ENCODE peak calls at places on chromosomes 2 and 18, in six cellular contexts. F is foreskin fibroblast, W is fibroblast of the aortic adventitia, R is astrocyte of the cerebellum, J is HL-60, A is stomach. B is an unnamed sample.

GRCh38 chr2:230812041-230812440 is 52.7 kb upstream of the ITM2C start:
- DNase-seq in F (no peak), A (no peak), R (no peak), J (no peak), W (no peak), B (no peak)

GRCh38 chr2:133802366-133802765 is 234.1 kb upstream of the NCKAP5 start:
- DNase-seq in W (no peak), R (no peak), A (no peak), J (no peak), F (no peak), B (no peak)

GRCh38 chr2:130843321-130843985 is 6.7 kb downstream of the ARHGEF4 start:
- DNase-seq in A (no peak), W (no peak), J (no peak), R (no peak), F (no peak), B (no peak)

GRCh38 chr2:37000273-37000780 is 34.0 kb upstream of the STRN start:
- DNase-seq in W (peak), A (no peak), R (no peak), J (no peak), F (no peak), B (no peak)

GRCh38 chr18:48230459-48231113 is 178.6 kb downstream of the ZBTB7C start:
- DNase-seq in A (peak), F (peak), W (peak), J (peak), R (no peak), B (no peak)

GRCh38 chr2:8685697-8686358 is 4.0 kb downstream of the ID2 start:
- DNase-seq in R (no peak), F (no peak), W (peak), A (peak), J (peak), B (no peak)

GRCh38 chr2:168247341-168248305 is at the start of gene STK39:
- DNase-seq in J (peak), R (peak), A (peak), W (peak), F (peak), B (no peak)

GRCh38 chr2:204339212-204339715 is 206.0 kb upstream of the PARD3B start:
- DNase-seq in F (no peak), W (no peak), J (no peak), R (no peak), A (no peak), B (no peak)

GRCh38 chr2:110650346-110650745 is 27.5 kb downstream of the BUB1 start:
- DNase-seq in A (no peak), F (no peak), J (no peak), W (no peak), R (no peak), B (no peak)

GRCh38 chr2:102094917-102095316 is 47.6 kb upstream of the IL1R1 start:
- DNase-seq in A (no peak), F (peak), J (peak), R (no peak), W (peak), B (peak)

GRCh38 chr2:196481323-196481695 is 158.2 kb upstream of the CCDC150 start:
- DNase-seq in A (no peak), R (peak), F (peak), J (no peak), W (peak), B (peak)

GRCh38 chr2:19205983-19206533 is 152.4 kb downstream of the OSR1 start:
- DNase-seq in A (no peak), R (no peak), W (no peak), F (no peak), J (no peak), B (no peak)

GRCh38 chr18:24627644-24628315 is 167.3 kb downstream of the HRH4 start:
- DNase-seq in R (no peak), A (no peak), J (no peak), W (no peak), F (no peak), B (no peak)

GRCh38 chr18:79400091-79400590 is 4.4 kb downstream of the NFATC1 start:
- DNase-seq in A (peak), W (peak), R (no peak), F (no peak), J (peak), B (no peak)

GRCh38 chr2:157364257-157364974 is 38.8 kb upstream of the ERMN start:
- DNase-seq in F (no peak), A (no peak), R (no peak), J (peak), W (no peak), B (no peak)

GRCh38 chr2:73203055-73203681 is 794 bp downstream of the NOTO start:
- DNase-seq in A (no peak), J (peak), F (no peak), R (no peak), W (no peak), B (no peak)

GRCh38 chr2:233267516-233268245 is 16.2 kb downstream of the ATG16L1 start:
- DNase-seq in W (no peak), R (no peak), A (peak), F (no peak), J (peak), B (no peak)

GRCh38 chr2:68357608-68358337 is 7.3 kb upstream of the PLEK start:
- DNase-seq in W (peak), A (no peak), F (peak), J (peak), R (no peak), B (peak)

GRCh38 chr2:64750001-64750816 is 96.5 kb upstream of the SERTAD2 start:
- DNase-seq in J (peak), W (peak), F (peak), A (peak), R (no peak), B (no peak)

GRCh38 chr2:74556159-74556558 is 1.6 kb downstream of the DOK1 start:
- DNase-seq in A (no peak), R (no peak), W (no peak), J (no peak), F (no peak), B (no peak)
- H3K4me3 ChIP-seq in A (peak), R (peak), W (no peak), J (peak), F (no peak), B (no peak)

GRCh38 chr2:16900405-16901025 is 234.9 kb upstream of the CYRIA start:
- DNase-seq in W (no peak), F (no peak), J (peak), A (peak), R (no peak), B (no peak)
- TF ChIP-seq CTCF in W (peak), F (peak), J (peak), A (peak), R (peak), B (peak)

GRCh38 chr2:62293151-62293489 is 97.2 kb downstream of the B3GNT2 start:
- DNase-seq in R (no peak), J (no peak), W (no peak), A (no peak), F (no peak), B (no peak)

GRCh38 chr2:62292190-62292589 is 96.3 kb downstream of the B3GNT2 start:
- DNase-seq in A (peak), W (peak), R (peak), J (no peak), F (no peak), B (no peak)

GRCh38 chr2:62296034-62296832 is 100.3 kb downstream of the B3GNT2 start:
- DNase-seq in F (no peak), W (no peak), J (no peak), A (no peak), R (no peak), B (no peak)

GRCh38 chr2:62291517-62292137 is 95.7 kb downstream of the B3GNT2 start:
- DNase-seq in J (no peak), F (no peak), W (no peak), R (no peak), A (no peak), B (no peak)

DNA sequence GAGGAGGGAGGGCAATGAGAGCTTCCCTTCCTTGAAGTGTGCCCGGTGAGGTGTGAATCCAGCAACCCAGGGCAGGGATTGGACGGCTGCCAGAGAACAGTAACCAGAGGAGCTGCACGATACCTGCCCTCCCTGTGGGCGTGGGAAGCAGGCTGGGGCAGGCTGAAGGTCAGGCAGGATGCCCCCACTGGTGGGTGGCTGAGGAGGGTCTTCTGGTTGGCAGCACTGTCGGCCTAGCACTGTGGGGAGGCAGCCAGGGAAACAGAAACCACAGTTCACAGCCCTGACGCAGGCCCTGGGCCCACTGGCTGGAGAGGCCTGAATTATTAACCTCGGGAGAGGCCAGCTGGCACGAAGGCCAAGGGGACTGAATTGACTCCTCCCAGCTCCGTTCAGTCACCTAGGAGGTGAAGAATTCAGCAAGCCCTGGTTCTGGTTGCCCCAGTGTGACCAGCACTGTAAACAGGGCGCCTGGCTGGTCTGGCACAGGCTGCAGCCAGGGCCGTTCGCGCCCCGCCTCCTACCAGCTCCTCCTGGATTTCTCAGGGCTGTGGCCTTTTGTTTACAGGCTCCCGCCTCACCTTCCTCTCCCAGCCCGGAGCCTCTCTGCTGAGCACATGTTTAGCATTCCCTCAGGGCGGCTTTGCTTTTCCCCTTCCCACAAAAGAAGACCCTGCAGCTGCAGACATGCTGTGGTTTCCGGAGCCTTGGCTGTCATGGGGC is 97.7 kb downstream of the B3GNT2 start:
- DNase-seq in F (no peak), W (peak), J (no peak), A (peak), R (no peak), B (no peak)
- H3K4me3 ChIP-seq in F (no peak), W (no peak), J (no peak), A (no peak), R (no peak), B (no peak)

DNA sequence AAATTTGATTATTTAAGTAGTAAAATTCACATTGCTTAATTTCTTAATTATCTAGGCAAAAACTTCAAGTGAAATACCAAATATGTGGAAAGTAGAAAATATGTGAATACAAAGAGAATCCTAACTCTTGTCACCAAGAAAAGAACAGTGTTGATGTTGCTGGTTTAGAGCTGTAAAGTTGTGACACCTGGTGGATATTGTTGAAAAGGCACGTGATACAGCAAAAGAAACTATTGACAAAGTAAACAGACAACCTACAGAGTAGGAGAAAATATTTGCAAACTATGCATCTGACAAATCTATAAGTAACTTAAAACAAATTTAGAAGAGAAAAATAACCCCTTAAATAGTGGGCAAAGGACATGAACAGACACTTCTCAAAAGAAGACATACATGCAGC is 25.6 kb upstream of the ZC3H15 start:
- DNase-seq in J (no peak), W (peak), F (no peak), R (no peak), A (no peak), B (no peak)
- TF ChIP-seq CTCF in J (no peak), W (peak), F (peak), R (peak), A (peak), B (peak)

GRCh38 chr2:107340955-107341354 is 455.0 kb upstream of the ST6GAL2 start:
- DNase-seq in A (no peak), J (no peak), R (no peak), W (no peak), F (no peak), B (no peak)

GRCh38 chr2:107338059-107338458 is 452.1 kb upstream of the ST6GAL2 start:
- DNase-seq in F (no peak), R (no peak), J (no peak), A (no peak), W (peak), B (no peak)

GRCh38 chr2:107336536-107336935 is 450.6 kb upstream of the ST6GAL2 start:
- DNase-seq in J (no peak), F (no peak), R (peak), A (no peak), W (no peak), B (no peak)

GRCh38 chr2:107337209-107337898 is 451.4 kb upstream of the ST6GAL2 start:
- DNase-seq in J (no peak), W (peak), R (peak), A (no peak), F (no peak), B (no peak)

GRCh38 chr2:107338571-107338970 is 452.6 kb upstream of the ST6GAL2 start:
- DNase-seq in F (no peak), W (no peak), A (no peak), J (no peak), R (no peak), B (no peak)
- H3K4me3 ChIP-seq in F (no peak), W (no peak), A (no peak), J (no peak), R (no peak), B (no peak)

GRCh38 chr18:70334264-70334663 is 45.4 kb downstream of the SOCS6 start:
- DNase-seq in R (no peak), A (no peak), J (no peak), W (no peak), F (no peak), B (no peak)
- TF ChIP-seq CTCF in R (no peak), A (no peak), J (no peak), W (no peak), F (no peak), B (no peak)

B was measured in AG09309.